ENCODE peak calls at places on chromosome 9, in seven cellular contexts. J is body of pancreas, N is A549, X is Peyer's patch, O is heart left ventricle, Y is tibial nerve, E is spleen. F is an unnamed sample.

GRCh38 chr9:129102791-129103594 is 7.6 kb downstream of the CRAT start:
- DNase-seq in J (peak; percentile 83), N (peak; percentile 85), X (peak; percentile 65), O (peak; percentile 55), Y (no peak), E (no peak), F (no peak)

GRCh38 chr9:31034311-31034710 is 1350.1 kb upstream of the ACO1 start:
- DNase-seq in J (peak; percentile 54), N (no peak), X (no peak), O (no peak), Y (no peak), E (no peak), F (no peak)

GRCh38 chr9:6827370-6827949 is 69.7 kb downstream of the KDM4C start:
- DNase-seq in J (no peak), N (peak; percentile 51), X (no peak), O (no peak), Y (no peak), E (no peak), F (no peak)

GRCh38 chr9:17229945-17230560 is 95.2 kb downstream of the CNTLN start:
- DNase-seq in J (no peak), N (no peak), X (no peak), O (no peak), Y (no peak), E (no peak), F (no peak)

GRCh38 chr9:72477862-72478564 is 43.4 kb upstream of the TMC1 start:
- DNase-seq in J (peak; percentile 69), N (peak; percentile 92), X (no peak), O (no peak), Y (no peak), E (no peak), F (no peak)

GRCh38 chr9:126440042-126440441 is 113.4 kb downstream of the MVB12B start:
- DNase-seq in J (no peak), N (no peak), X (no peak), O (no peak), Y (no peak), E (no peak), F (no peak)

GRCh38 chr9:8143677-8144076 is 344.1 kb upstream of the DMAC1 start:
- DNase-seq in J (no peak), N (no peak), X (no peak), O (no peak), Y (no peak), E (no peak), F (no peak)

GRCh38 chr9:21761309-21761901 is 41.0 kb upstream of the MTAP start:
- DNase-seq in J (no peak), N (no peak), X (no peak), O (no peak), Y (no peak), E (no peak), F (no peak)

DNA sequence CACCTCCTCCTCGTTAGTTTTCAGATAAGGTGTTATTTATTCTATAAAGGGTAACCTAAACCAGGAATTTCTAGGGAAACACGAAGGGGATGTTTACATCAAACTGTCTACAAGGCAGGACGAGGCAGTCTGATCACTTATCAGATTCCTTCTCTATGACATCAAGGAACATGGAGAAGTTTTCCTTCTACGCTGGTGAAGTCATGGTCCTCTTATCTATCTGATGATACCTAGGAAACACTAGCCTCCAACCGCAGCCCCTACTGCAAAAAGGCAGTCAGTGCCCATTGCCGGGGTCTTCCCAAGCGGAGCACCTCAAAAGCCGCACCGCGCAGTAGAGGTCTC is 1.5 kb downstream of the MPDZ start:
- DNase-seq in J (no peak), N (peak; percentile 15), X (no peak), O (no peak), Y (no peak), E (no peak), F (no peak)
- H3K4me3 ChIP-seq in J (no peak overlapping the region), N (peak overlapping the region; percentile 77), X (peak overlapping the region; percentile 61), O (peak overlapping the region; percentile 75), Y (peak overlapping the region; percentile 55), E (peak overlapping the region; percentile 51), F (peak overlapping the region; percentile 63)

GRCh38 chr9:684950-685340 is 156.6 kb upstream of the DMRT1 start:
- DNase-seq in J (no peak), N (no peak), X (no peak), O (no peak), Y (no peak), E (no peak), F (no peak)
- TF ChIP-seq POLR2A in J (no peak), N (no peak), X (no peak), O (no peak), Y (no peak), E (no peak), F (no peak)

GRCh38 chr9:123654218-123654617 is 275.7 kb downstream of the DENND1A start:
- DNase-seq in J (no peak), N (no peak), X (no peak), O (no peak), Y (no peak), E (no peak), F (no peak)

GRCh38 chr9:123654647-123655637 is 275.0 kb downstream of the DENND1A start:
- DNase-seq in J (no peak), N (no peak), X (no peak), O (no peak), Y (no peak), E (no peak), F (no peak)

GRCh38 chr9:123656565-123656964 is 273.4 kb downstream of the DENND1A start:
- DNase-seq in J (no peak), N (no peak), X (no peak), O (no peak), Y (no peak), E (no peak), F (no peak)

GRCh38 chr9:123657099-123657498 is 272.8 kb downstream of the DENND1A start:
- DNase-seq in J (no peak), N (no peak), X (no peak), O (no peak), Y (no peak), E (no peak), F (no peak)

GRCh38 chr9:123655681-123656423 is 274.1 kb downstream of the DENND1A start:
- DNase-seq in J (no peak), N (no peak), X (no peak), O (no peak), Y (no peak), E (no peak), F (no peak)
- H3K4me3 ChIP-seq in J (no peak overlapping the region), N (no peak overlapping the region), X (no peak overlapping the region), O (no peak overlapping the region), Y (no peak overlapping the region), E (no peak overlapping the region), F (no peak overlapping the region)

DNA sequence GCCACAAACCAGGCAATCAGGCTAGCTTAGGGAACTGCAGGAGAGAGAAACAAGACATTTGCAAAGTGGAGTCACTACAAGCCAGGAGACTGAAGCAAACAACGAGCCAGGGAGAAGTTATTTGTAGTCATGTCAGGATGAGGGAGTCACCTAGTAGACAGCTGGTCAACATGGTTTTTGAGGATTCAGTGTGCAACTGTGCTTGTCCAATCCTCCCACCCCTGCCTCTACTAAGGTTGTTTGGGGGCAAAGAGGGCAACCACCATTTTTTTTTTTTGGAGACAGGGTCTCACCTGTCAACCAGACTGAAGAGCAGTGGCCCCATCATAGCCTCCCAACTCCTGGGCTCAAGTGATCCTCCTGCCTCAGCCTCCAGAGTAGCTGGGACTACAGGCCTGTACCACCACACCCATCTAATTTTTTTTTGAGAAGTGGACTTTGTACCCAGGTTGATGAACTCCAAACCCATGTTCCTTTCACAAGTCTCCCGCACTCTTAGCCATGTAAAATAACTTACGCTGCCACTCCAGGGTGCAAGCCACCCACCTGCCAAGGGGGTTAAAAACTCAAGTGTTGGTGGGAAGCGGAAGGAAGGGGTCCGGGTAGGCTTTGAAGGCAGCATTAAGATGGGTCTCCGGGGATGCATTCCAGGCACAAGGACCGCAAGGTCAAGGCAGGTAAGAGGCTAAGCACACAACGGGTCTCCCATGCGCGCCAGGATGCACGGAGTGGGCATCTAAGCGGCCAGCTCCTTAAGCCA is 995 bp downstream of the RPL35 start:
- DNase-seq in J (no peak), N (no peak), X (no peak), O (no peak), Y (no peak), E (no peak), F (no peak)
- TF ChIP-seq POLR2A in J (no peak), N (no peak), X (no peak), O (no peak), Y (no peak), E (no peak), F (no peak)

GRCh38 chr9:136956604-136957003 is 4.5 kb downstream of the LCN12 start:
- DNase-seq in J (no peak), N (no peak), X (no peak), O (no peak), Y (no peak), E (no peak), F (no peak)

GRCh38 chr9:136955943-136956335 is 3.9 kb downstream of the LCN12 start:
- DNase-seq in J (no peak), N (no peak), X (no peak), O (no peak), Y (no peak), E (no peak), F (no peak)

GRCh38 chr9:136953771-136954269 is 1.7 kb downstream of the LCN12 start:
- DNase-seq in J (no peak), N (no peak), X (no peak), O (no peak), Y (no peak), E (peak; percentile 72), F (no peak)

GRCh38 chr9:136954270-136955083 is 2.4 kb downstream of the LCN12 start:
- DNase-seq in J (no peak), N (no peak), X (no peak), O (no peak), Y (no peak), E (peak; percentile 72), F (no peak)

GRCh38 chr9:136955202-136955942 is 3.3 kb downstream of the LCN12 start:
- DNase-seq in J (no peak), N (no peak), X (no peak), O (no peak), Y (no peak), E (peak; percentile 63), F (no peak)
- H3K4me3 ChIP-seq in J (no peak overlapping the region), N (no peak overlapping the region), X (no peak overlapping the region), O (no peak overlapping the region), Y (no peak overlapping the region), E (no peak overlapping the region), F (no peak overlapping the region)

F was measured in uterus.